ENCODE peak calls at places on chromosomes 7 and 10, in eight cellular contexts. One of them, this sample, is unnamed.

GRCh38 chr7:141785711-141786552 is 4.1 kb upstream of the TAS2R5 start:
- DNase-seq in psoas muscle: no peak
- DNase-seq in dorsolateral prefrontal cortex: peak; percentile 24
- DNase-seq in neural progenitor cell: peak; percentile 62
- DNase-seq in CD4-positive, alpha-beta T cell: no peak
- DNase-seq in H9: no peak
- DNase-seq in colonic mucosa: no peak
- DNase-seq in CD8-positive, alpha-beta T cell: no peak
- DNase-seq in this sample: no peak

GRCh38 chr7:138838166-138838565 is 40.2 kb upstream of the ATP6V0A4 start:
- DNase-seq in psoas muscle: no peak
- DNase-seq in CD8-positive, alpha-beta T cell: no peak
- DNase-seq in neural progenitor cell: no peak
- DNase-seq in CD4-positive, alpha-beta T cell: no peak
- DNase-seq in H9: no peak
- DNase-seq in colonic mucosa: no peak
- DNase-seq in dorsolateral prefrontal cortex: no peak
- DNase-seq in this sample: no peak

GRCh38 chr10:86585037-86585725 is 63.6 kb upstream of the WAPL start:
- DNase-seq in CD4-positive, alpha-beta T cell: peak; percentile 59
- DNase-seq in H9: peak; percentile 85
- DNase-seq in neural progenitor cell: peak; percentile 86
- DNase-seq in CD8-positive, alpha-beta T cell: peak; percentile 86
- DNase-seq in dorsolateral prefrontal cortex: peak; percentile 48
- DNase-seq in psoas muscle: peak; percentile 81
- DNase-seq in colonic mucosa: peak; percentile 76
- DNase-seq in this sample: peak; percentile 42

GRCh38 chr7:150897502-150898474 is 45.5 kb downstream of the AOC1 start:
- DNase-seq in dorsolateral prefrontal cortex: no peak
- DNase-seq in neural progenitor cell: no peak
- DNase-seq in psoas muscle: no peak
- DNase-seq in CD4-positive, alpha-beta T cell: no peak
- DNase-seq in colonic mucosa: no peak
- DNase-seq in CD8-positive, alpha-beta T cell: no peak
- DNase-seq in H9: no peak
- DNase-seq in this sample: no peak

GRCh38 chr10:35378547-35379210 is 42.4 kb downstream of the CCNY start:
- DNase-seq in colonic mucosa: no peak
- DNase-seq in CD8-positive, alpha-beta T cell: no peak
- DNase-seq in CD4-positive, alpha-beta T cell: no peak
- DNase-seq in H9: no peak
- DNase-seq in neural progenitor cell: no peak
- DNase-seq in dorsolateral prefrontal cortex: no peak
- DNase-seq in psoas muscle: no peak
- DNase-seq in this sample: no peak

GRCh38 chr7:919114-919442 is 35.4 kb downstream of the ADAP1 start:
- DNase-seq in CD4-positive, alpha-beta T cell: no peak
- DNase-seq in CD8-positive, alpha-beta T cell: no peak
- DNase-seq in H9: no peak
- DNase-seq in dorsolateral prefrontal cortex: no peak
- DNase-seq in psoas muscle: peak; percentile 41
- DNase-seq in neural progenitor cell: no peak
- DNase-seq in colonic mucosa: no peak
- DNase-seq in this sample: peak; percentile 53

GRCh38 chr10:60522617-60523016 is 132.9 kb upstream of the ANK3 start:
- DNase-seq in colonic mucosa: no peak
- DNase-seq in dorsolateral prefrontal cortex: no peak
- DNase-seq in neural progenitor cell: no peak
- DNase-seq in CD8-positive, alpha-beta T cell: no peak
- DNase-seq in H9: no peak
- DNase-seq in CD4-positive, alpha-beta T cell: no peak
- DNase-seq in psoas muscle: no peak
- DNase-seq in this sample: no peak

GRCh38 chr7:18468794-18469193 is 26.8 kb upstream of the HDAC9 start:
- DNase-seq in colonic mucosa: no peak
- DNase-seq in CD4-positive, alpha-beta T cell: no peak
- DNase-seq in neural progenitor cell: no peak
- DNase-seq in dorsolateral prefrontal cortex: no peak
- DNase-seq in psoas muscle: no peak
- DNase-seq in CD8-positive, alpha-beta T cell: no peak
- DNase-seq in H9: no peak
- DNase-seq in this sample: no peak

GRCh38 chr7:27252935-27253333 is 10.3 kb downstream of the EVX1 start:
- DNase-seq in psoas muscle: no peak
- DNase-seq in H9: no peak
- DNase-seq in CD4-positive, alpha-beta T cell: no peak
- DNase-seq in neural progenitor cell: peak; percentile 65
- DNase-seq in dorsolateral prefrontal cortex: no peak
- DNase-seq in CD8-positive, alpha-beta T cell: no peak
- DNase-seq in colonic mucosa: no peak
- DNase-seq in this sample: no peak

GRCh38 chr7:116828281-116828680 is 34.1 kb upstream of the CAPZA2 start:
- DNase-seq in neural progenitor cell: no peak
- DNase-seq in CD8-positive, alpha-beta T cell: no peak
- DNase-seq in psoas muscle: no peak
- DNase-seq in CD4-positive, alpha-beta T cell: no peak
- DNase-seq in H9: peak; percentile 43
- DNase-seq in dorsolateral prefrontal cortex: no peak
- DNase-seq in colonic mucosa: no peak
- DNase-seq in this sample: no peak

DNA sequence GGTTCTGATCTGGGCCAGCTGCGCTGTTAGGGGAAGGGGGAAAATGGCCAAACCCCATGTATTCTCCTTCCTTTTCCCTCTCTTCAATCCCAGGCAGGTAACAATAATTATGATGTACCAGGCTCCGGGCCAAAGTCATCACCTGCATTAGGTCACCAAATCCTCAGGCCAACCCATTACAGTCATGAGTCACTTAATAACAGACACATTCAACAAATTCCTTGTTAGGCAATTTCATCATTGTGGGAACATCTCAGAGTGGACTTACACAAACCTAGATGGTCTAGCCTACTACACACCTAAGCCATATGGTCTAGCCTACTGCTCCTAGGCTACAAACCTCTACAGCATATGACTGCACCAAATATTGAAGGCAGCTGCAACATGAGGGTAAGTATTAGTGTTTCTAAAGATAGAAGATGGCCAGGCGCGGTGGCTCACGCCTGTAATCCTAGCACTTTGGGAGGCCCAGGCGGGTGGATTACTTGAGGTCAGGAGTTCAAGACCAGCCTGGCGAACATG is 2.2 kb upstream of the HSPB1 start:
- DNase-seq in dorsolateral prefrontal cortex: no peak
- DNase-seq in neural progenitor cell: no peak
- DNase-seq in H9: no peak
- DNase-seq in CD4-positive, alpha-beta T cell: no peak
- DNase-seq in psoas muscle: no peak
- DNase-seq in CD8-positive, alpha-beta T cell: no peak
- DNase-seq in colonic mucosa: peak; percentile 67
- DNase-seq in this sample: no peak
- H3K27ac ChIP-seq in dorsolateral prefrontal cortex: no peak overlapping the region
- H3K27ac ChIP-seq in neural progenitor cell: no peak overlapping the region
- H3K27ac ChIP-seq in H9: no peak overlapping the region
- H3K27ac ChIP-seq in CD4-positive, alpha-beta T cell: no peak overlapping the region
- H3K27ac ChIP-seq in psoas muscle: peak overlapping the region; percentile 98
- H3K27ac ChIP-seq in CD8-positive, alpha-beta T cell: no peak overlapping the region
- H3K27ac ChIP-seq in colonic mucosa: no peak overlapping the region
- H3K27ac ChIP-seq in this sample: peak overlapping the region; percentile 100

DNA sequence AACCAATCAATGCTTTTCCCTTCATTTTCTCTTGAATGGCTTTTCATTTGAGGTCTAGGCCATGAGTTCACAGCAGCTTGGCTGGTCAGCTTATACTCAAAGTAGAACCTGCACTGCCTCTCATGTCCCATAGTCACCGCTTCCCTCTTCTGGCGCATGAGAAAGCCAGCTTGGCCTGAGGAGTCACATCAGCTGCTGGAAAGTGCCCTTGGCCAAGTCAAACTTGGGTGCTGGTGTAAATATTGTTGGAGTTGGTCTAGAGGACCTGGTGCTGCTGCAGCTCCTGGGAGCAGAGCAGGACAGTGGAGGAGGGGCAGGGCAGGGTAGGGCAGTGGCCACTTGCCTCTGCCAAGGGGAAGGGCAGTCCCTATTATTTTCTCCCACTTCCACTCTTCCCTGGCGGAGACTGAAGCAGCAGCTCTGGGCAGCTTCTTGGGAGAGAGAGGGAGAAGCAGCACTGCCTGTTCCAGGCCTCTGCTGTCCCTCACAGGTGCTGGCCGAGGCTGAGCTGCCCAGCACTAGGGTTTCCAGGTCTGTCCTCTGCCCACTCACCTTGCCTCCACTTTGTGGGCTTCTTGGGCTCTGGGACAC is 12.8 kb downstream of the UBE2D4 start:
- DNase-seq in colonic mucosa: no peak
- DNase-seq in psoas muscle: peak; percentile 62
- DNase-seq in CD8-positive, alpha-beta T cell: no peak
- DNase-seq in neural progenitor cell: no peak
- DNase-seq in CD4-positive, alpha-beta T cell: no peak
- DNase-seq in dorsolateral prefrontal cortex: no peak
- DNase-seq in H9: no peak
- DNase-seq in this sample: no peak
- H3K27ac ChIP-seq in colonic mucosa: no peak overlapping the region
- H3K27ac ChIP-seq in psoas muscle: peak overlapping the region; percentile 11
- H3K27ac ChIP-seq in CD8-positive, alpha-beta T cell: no peak overlapping the region
- H3K27ac ChIP-seq in neural progenitor cell: no peak overlapping the region
- H3K27ac ChIP-seq in CD4-positive, alpha-beta T cell: no peak overlapping the region
- H3K27ac ChIP-seq in dorsolateral prefrontal cortex: no peak overlapping the region
- H3K27ac ChIP-seq in H9: no peak overlapping the region
- H3K27ac ChIP-seq in this sample: no peak overlapping the region

DNA sequence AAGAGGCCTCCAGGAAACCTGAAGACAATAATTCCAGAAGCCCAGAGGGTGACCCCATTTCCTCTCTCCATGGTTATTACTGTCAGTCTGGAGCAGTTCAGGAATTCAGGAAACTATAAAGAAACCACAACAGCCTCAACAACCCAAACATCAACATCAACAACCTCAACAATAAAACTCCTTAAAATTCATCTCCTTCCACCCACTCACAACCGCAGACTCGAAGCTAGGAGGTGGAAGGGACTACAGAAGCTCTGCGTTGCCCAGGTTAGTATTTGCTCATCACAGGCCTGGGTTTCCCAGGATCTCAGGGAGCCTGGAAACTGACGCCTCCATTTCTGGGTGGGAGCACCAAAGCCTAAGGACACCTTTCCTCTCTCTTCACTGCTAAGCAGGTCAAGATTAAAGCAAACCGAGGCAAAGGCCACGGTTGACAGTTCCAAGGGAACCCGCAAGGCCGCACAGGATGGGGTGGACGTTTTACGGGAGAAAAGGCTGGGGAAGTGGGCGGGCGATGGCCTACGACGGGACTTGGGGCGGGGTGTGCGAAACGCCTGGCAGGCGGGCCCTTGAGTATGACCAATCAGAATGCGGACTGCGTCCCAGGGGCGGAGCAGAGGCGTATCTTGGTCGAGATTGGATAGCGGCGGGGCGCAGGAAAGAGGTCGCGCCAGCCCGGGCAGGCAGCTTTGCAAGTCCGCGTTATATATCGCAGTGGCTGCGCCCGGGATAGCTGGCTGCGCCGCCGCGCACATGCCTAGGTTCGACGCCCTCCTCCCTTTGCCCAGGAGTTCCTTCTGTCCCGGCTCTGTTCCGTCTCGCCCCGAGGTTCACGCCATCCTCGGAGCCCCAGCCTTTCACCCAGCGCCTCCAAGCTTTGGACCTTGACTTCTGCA is at the start of gene ELOVL3:
- DNase-seq in dorsolateral prefrontal cortex: peak; percentile 95
- DNase-seq in CD8-positive, alpha-beta T cell: peak; percentile 86
- DNase-seq in psoas muscle: peak; percentile 97
- DNase-seq in H9: peak; percentile 98
- DNase-seq in neural progenitor cell: peak; percentile 97
- DNase-seq in colonic mucosa: peak; percentile 95
- DNase-seq in CD4-positive, alpha-beta T cell: peak; percentile 64
- DNase-seq in this sample: peak; percentile 92
- H3K27ac ChIP-seq in dorsolateral prefrontal cortex: no peak within 1 kb of the TSS
- H3K27ac ChIP-seq in CD8-positive, alpha-beta T cell: no peak within 1 kb of the TSS
- H3K27ac ChIP-seq in psoas muscle: peak within 1 kb of the TSS; percentile 75
- H3K27ac ChIP-seq in H9: no peak within 1 kb of the TSS
- H3K27ac ChIP-seq in neural progenitor cell: no peak within 1 kb of the TSS
- H3K27ac ChIP-seq in colonic mucosa: peak within 1 kb of the TSS; percentile 36
- H3K27ac ChIP-seq in CD4-positive, alpha-beta T cell: no peak within 1 kb of the TSS
- H3K27ac ChIP-seq in this sample: peak within 1 kb of the TSS; percentile 52

GRCh38 chr7:2806571-2806970 is 37.5 kb downstream of the GNA12 start:
- DNase-seq in CD8-positive, alpha-beta T cell: no peak
- DNase-seq in neural progenitor cell: no peak
- DNase-seq in H9: no peak
- DNase-seq in colonic mucosa: no peak
- DNase-seq in psoas muscle: no peak
- DNase-seq in dorsolateral prefrontal cortex: no peak
- DNase-seq in CD4-positive, alpha-beta T cell: no peak
- DNase-seq in this sample: no peak
- H3K27ac ChIP-seq in CD8-positive, alpha-beta T cell: no peak overlapping the region
- H3K27ac ChIP-seq in neural progenitor cell: no peak overlapping the region
- H3K27ac ChIP-seq in H9: no peak overlapping the region
- H3K27ac ChIP-seq in colonic mucosa: no peak overlapping the region
- H3K27ac ChIP-seq in psoas muscle: no peak overlapping the region
- H3K27ac ChIP-seq in dorsolateral prefrontal cortex: no peak overlapping the region
- H3K27ac ChIP-seq in CD4-positive, alpha-beta T cell: no peak overlapping the region
- H3K27ac ChIP-seq in this sample: no peak overlapping the region

DNA sequence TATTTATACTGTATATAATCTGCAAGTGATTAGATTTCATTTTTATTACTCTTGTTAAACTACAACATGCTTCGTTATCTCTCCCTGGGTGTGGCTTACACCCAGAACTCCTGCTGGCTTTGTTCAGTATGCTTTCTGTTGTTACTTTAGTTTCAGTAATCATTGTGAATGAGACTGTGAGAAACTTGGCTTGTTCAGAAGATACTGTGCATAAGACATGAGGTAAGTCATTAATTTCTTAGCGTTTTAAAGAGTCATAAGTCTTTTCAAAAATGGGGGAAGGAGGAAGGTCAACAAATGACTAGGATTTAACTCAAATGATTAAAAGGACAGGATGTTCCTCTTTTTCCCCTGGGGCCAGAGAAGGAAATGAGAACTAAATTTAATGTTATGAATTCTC is 11.6 kb upstream of the ADD3 start:
- DNase-seq in colonic mucosa: no peak
- DNase-seq in neural progenitor cell: no peak
- DNase-seq in dorsolateral prefrontal cortex: no peak
- DNase-seq in CD4-positive, alpha-beta T cell: no peak
- DNase-seq in H9: no peak
- DNase-seq in CD8-positive, alpha-beta T cell: no peak
- DNase-seq in psoas muscle: no peak
- DNase-seq in this sample: no peak
- H3K27ac ChIP-seq in colonic mucosa: peak overlapping the region; percentile 80
- H3K27ac ChIP-seq in neural progenitor cell: no peak overlapping the region
- H3K27ac ChIP-seq in dorsolateral prefrontal cortex: no peak overlapping the region
- H3K27ac ChIP-seq in CD4-positive, alpha-beta T cell: no peak overlapping the region
- H3K27ac ChIP-seq in H9: no peak overlapping the region
- H3K27ac ChIP-seq in CD8-positive, alpha-beta T cell: no peak overlapping the region
- H3K27ac ChIP-seq in psoas muscle: no peak overlapping the region
- H3K27ac ChIP-seq in this sample: no peak overlapping the region